ENCODE peak calls at places on chromosome 21, in five cellular contexts. O is PC-3, E is neural progenitor cell, F is PC-9, G is GM12878. X is an unnamed sample.

GRCh38 chr21:39251326-39251725 is 62.1 kb downstream of the BRWD1 start:
- DNase-seq in O (no peak), E (no peak), F (no peak), G (no peak), X (no peak)

GRCh38 chr21:38596264-38597042 is 98.2 kb upstream of the ERG start:
- DNase-seq in O (peak), E (no peak), F (no peak), G (no peak), X (no peak)

GRCh38 chr21:43313221-43313938 is 113.6 kb downstream of the SIK1 start:
- DNase-seq in O (no peak), E (no peak), F (no peak), G (no peak), X (no peak)

GRCh38 chr21:21029159-21029558 is 30.9 kb downstream of the NCAM2 start:
- DNase-seq in O (peak), E (no peak), F (no peak), G (no peak), X (no peak)

GRCh38 chr21:25964009-25964408 is 206.6 kb downstream of the APP start:
- DNase-seq in O (peak), E (no peak), F (no peak), G (no peak), X (no peak)

GRCh38 chr21:25133939-25134338 is 473.3 kb downstream of the MRPL39 start:
- DNase-seq in O (peak), E (no peak), F (no peak), G (no peak), X (no peak)

GRCh38 chr21:19198801-19199200 is 795.2 kb upstream of the TMPRSS15 start:
- DNase-seq in O (peak), E (no peak), F (no peak), G (no peak), X (no peak)

GRCh38 chr21:38258803-38259485 is 2.2 kb downstream of the KCNJ15 start:
- DNase-seq in O (peak), E (no peak), F (no peak), G (no peak), X (no peak)

GRCh38 chr21:14942801-14943490 is 121.9 kb downstream of the NRIP1 start:
- DNase-seq in O (no peak), E (no peak), F (no peak), G (no peak), X (no peak)

GRCh38 chr21:34668803-34669148 is at the start of gene CLIC6:
- DNase-seq in O (no peak), E (peak), F (no peak), G (no peak), X (no peak)
- TF ChIP-seq EZH2 in O (no peak), E (no peak), F (no peak), G (no peak), X (no peak)

DNA sequence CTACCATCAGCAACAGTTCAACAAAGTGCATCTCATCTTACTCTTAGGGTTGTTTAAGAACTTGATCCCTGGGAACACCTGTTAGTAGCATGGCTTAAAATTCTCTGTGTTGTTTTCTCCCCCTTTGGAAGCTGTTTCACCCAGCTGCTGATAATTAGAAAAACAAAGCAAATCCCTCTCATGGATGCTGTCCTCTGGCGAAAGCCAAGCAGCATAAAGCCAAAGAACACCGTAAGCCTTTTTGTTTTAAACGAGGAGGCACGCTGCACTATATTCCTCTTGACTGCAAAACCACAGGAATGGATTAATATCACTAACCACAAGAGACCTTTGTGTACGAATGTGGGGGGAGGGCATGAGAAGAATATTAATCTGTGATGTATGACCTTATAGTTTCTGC is 923.2 kb downstream of the LTN1 start:
- DNase-seq in O (peak), E (peak), F (no peak), G (no peak), X (no peak)
- TF ChIP-seq CTCF in O (no peak), E (no peak), F (no peak), G (no peak), X (no peak)

GRCh38 chr21:36684957-36685714 is 13.8 kb upstream of the SIM2 start:
- DNase-seq in O (no peak), E (no peak), F (no peak), G (no peak), X (no peak)

GRCh38 chr21:36689324-36689723 is 9.6 kb upstream of the SIM2 start:
- DNase-seq in O (no peak), E (no peak), F (no peak), G (no peak), X (no peak)

GRCh38 chr21:36690637-36691538 is 8.0 kb upstream of the SIM2 start:
- DNase-seq in O (no peak), E (peak), F (no peak), G (no peak), X (no peak)

GRCh38 chr21:36686955-36687354 is 12.0 kb upstream of the SIM2 start:
- DNase-seq in O (no peak), E (no peak), F (no peak), G (no peak), X (no peak)

DNA sequence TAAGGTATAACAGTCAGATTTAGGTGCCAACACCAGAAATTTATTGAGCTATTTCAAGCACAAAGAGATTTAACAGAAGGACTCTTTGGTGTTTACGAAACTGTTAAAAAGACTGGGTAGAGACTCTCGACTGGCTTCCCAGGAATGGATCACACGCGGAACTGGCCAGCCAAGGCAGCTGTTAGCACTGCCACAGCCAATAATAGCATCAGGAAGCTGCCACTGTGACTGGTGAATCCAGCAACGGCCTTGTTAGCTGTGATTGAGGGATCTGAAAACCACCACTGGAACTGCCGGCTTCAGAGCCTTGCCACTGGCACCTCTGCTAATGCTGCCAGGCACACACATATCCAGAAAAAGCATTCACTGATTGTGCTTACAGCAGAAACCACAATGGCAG is 10.6 kb upstream of the SIM2 start:
- DNase-seq in O (no peak), E (no peak), F (no peak), G (no peak), X (no peak)
- TF ChIP-seq EZH2 in O (no peak), E (no peak), F (no peak), G (no peak), X (no peak)

GRCh38 chr21:36209626-36210171 is 53.1 kb downstream of the DOP1B start:
- DNase-seq in O (peak), E (peak), F (peak), G (no peak), X (peak)
- TF ChIP-seq CTCF in O (peak), E (peak), F (peak), G (peak), X (peak)

GRCh38 chr21:32508558-32508957 is 76.8 kb downstream of the TCP10L start:
- DNase-seq in O (no peak), E (no peak), F (no peak), G (no peak), X (no peak)

DNA sequence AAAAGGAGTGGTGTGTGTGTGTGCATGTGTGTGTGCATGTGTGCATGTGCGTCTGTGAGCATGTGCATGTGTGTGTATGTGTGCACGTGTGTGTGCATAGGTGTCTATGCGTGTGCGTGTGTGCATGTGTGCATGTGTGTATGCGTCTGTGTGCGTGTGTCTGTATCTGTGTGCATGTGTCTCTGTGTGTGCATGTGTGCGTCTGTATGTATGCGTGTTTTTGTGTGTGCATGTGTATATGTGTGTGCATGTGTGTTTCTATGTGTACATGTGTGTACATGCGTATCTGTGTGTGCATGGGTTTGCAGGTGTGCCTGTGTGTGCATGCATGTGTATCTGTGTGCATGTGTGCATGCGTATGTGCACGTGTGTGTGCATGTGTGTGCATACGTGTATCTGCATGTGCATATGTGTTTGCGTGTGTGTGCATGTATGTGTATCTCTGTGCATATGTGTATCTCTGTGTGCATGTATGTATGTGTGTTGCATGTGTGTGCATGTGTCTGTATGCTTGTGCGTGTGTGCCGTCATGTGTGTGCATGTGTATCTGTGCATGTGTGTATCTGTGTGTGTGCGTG is 77.9 kb downstream of the TCP10L start:
- DNase-seq in O (no peak), E (no peak), F (no peak), G (no peak), X (no peak)
- TF ChIP-seq EZH2 in O (no peak), E (no peak), F (no peak), G (no peak), X (no peak)

DNA sequence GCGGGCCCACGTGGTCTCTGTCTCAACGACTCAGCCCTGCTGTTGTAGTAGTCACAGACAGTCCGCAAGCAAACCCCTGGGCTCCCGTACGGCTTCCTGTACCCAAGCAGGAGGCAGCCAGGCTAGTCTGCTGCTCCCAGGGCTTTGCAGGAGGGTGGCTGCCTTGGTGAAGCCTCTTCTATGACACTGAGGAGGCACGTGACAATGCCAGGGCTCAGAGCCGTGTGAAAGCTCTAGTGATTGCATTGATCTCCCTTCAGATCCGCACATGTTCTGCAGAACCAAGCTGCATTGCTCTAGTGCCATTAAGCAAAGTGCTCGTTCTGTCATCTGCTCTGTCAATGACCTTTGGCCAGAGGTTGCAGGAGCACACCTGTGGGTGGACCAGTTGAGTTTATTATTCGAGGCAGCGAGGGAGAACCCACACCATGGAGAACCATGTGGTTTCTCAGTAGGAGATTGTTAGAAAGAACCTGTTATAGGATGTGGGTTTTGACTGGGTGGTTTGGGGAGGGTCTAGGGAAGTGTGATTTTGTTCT is 18.0 kb downstream of the UMODL1 start:
- DNase-seq in O (no peak), E (no peak), F (no peak), G (no peak), X (no peak)
- TF ChIP-seq CTCF in O (no peak), E (no peak), F (no peak), G (no peak), X (no peak)

GRCh38 chr21:44931137-44931500 is 8.7 kb upstream of the SLX9 start:
- DNase-seq in O (peak), E (no peak), F (no peak), G (no peak), X (no peak)
- TF ChIP-seq EZH2 in O (no peak), E (no peak), F (no peak), G (no peak), X (no peak)

GRCh38 chr21:45570826-45571601 is 28.8 kb upstream of the SLC19A1 start:
- DNase-seq in O (no peak), E (no peak), F (no peak), G (no peak), X (no peak)
- TF ChIP-seq CTCF in O (no peak), E (no peak), F (no peak), G (no peak), X (no peak)

GRCh38 chr21:45386336-45386727 is 18.6 kb upstream of the COL18A1 start:
- DNase-seq in O (peak), E (no peak), F (peak), G (no peak), X (no peak)

GRCh38 chr21:45383615-45384201 is 21.3 kb upstream of the COL18A1 start:
- DNase-seq in O (no peak), E (no peak), F (no peak), G (no peak), X (no peak)

GRCh38 chr21:45384656-45385548 is 20.1 kb upstream of the COL18A1 start:
- DNase-seq in O (no peak), E (no peak), F (no peak), G (no peak), X (no peak)

GRCh38 chr21:45386728-45387371 is 18.1 kb upstream of the COL18A1 start:
- DNase-seq in O (peak), E (no peak), F (no peak), G (no peak), X (peak)

DNA sequence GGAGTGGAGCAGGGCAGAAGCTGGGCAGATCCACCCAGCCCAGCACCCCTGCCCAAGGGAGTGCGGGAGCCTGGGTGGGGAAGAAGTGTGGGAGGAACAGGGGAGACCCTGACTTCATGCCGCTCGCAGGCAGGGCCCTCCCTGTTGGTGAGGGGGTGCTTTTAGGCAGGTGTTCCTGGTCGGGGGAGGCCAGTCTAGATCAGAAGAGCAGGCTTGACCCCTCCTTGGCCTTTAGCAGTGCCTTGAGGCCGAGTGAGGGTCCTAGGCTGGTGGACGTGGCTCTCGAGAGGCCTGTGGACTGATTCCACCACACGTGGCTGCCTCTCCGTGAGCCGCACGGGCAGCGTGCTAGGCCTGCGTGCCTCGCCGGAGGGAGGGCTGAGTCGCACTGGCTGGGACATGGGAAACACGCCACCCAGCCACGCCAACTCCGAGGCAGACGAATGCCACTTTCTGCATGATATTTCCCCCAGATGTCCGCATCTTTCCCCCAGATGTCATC is 19.4 kb upstream of the COL18A1 start:
- DNase-seq in O (no peak), E (no peak), F (no peak), G (no peak), X (no peak)
- TF ChIP-seq EZH2 in O (no peak), E (no peak), F (no peak), G (no peak), X (no peak)